ENCODE peak calls at places on chromosomes 7 and 10, in seven cellular contexts. X is ACHN; F is globus pallidus; G is CD8-positive, alpha-beta T cell; Q is HepG2; W is ELR; D is NCI-H1436. K is an unnamed sample.

GRCh38 chr7:36037121-36037662 is 115.9 kb upstream of the EEPD1 start:
- DNase-seq in D (peak), Q (no peak), F (peak), X (no peak), W (peak), G (no peak), K (peak)

GRCh38 chr7:54898659-54899340 is 120.0 kb upstream of the EGFR start:
- DNase-seq in G (no peak), X (no peak), F (no peak), Q (no peak), W (no peak), D (no peak), K (no peak)

GRCh38 chr10:21494221-21495001 is 31.1 kb downstream of the SKIDA1 start:
- DNase-seq in Q (no peak), W (peak), X (peak), F (no peak), G (no peak), D (no peak), K (peak)

GRCh38 chr10:132642732-132643008 is 105.1 kb downstream of the INPP5A start:
- DNase-seq in F (no peak), D (no peak), X (no peak), Q (no peak), W (no peak), G (no peak), K (no peak)

GRCh38 chr7:119256446-119257131 is 1016.4 kb upstream of the KCND2 start:
- DNase-seq in G (no peak), X (no peak), W (no peak), F (no peak), Q (no peak), D (no peak), K (no peak)

GRCh38 chr7:25857376-25858067 is 294.5 kb upstream of the NFE2L3 start:
- DNase-seq in D (peak), W (peak), Q (no peak), X (peak), F (no peak), G (no peak), K (peak)

GRCh38 chr7:101823086-101823485 is 5.7 kb downstream of the CUX1 start:
- DNase-seq in G (no peak), D (no peak), X (no peak), W (no peak), F (no peak), Q (no peak), K (no peak)

GRCh38 chr10:126732308-126732707 is 61.8 kb upstream of the C10orf90 start:
- DNase-seq in F (no peak), W (no peak), X (no peak), G (no peak), Q (no peak), D (no peak), K (no peak)

GRCh38 chr7:121006731-121007315 is 18.3 kb downstream of the CPED1 start:
- DNase-seq in Q (no peak), X (no peak), F (no peak), W (no peak), D (no peak), G (no peak), K (peak)

GRCh38 chr7:5450549-5451327 is 27.1 kb upstream of the TNRC18 start:
- DNase-seq in D (peak), Q (peak), G (peak), F (peak), W (peak), X (peak), K (peak)

GRCh38 chr7:51224811-51225581 is 91.6 kb downstream of the COBL start:
- DNase-seq in W (no peak), X (peak), D (no peak), G (no peak), Q (peak), F (peak), K (no peak)

GRCh38 chr7:29309041-29309860 is 114.7 kb downstream of the CHN2 start:
- DNase-seq in W (no peak), Q (peak), G (no peak), F (no peak), D (no peak), X (peak), K (no peak)